ENCODE peak calls at places on chromosomes 11 and 22, in eight cellular contexts. One of them, this sample, is unnamed.

GRCh38 chr11:64234840-64235379 is 526 bp downstream of the VEGFB start:
- DNase-seq in HepG2: no peak
- DNase-seq in K562: no peak
- DNase-seq in GM23338: peak; percentile 70
- DNase-seq in HCT116: no peak
- DNase-seq in SK-N-SH: peak; percentile 79
- DNase-seq in GM12878: no peak
- DNase-seq in Panc1: no peak
- DNase-seq in this sample: no peak

GRCh38 chr22:37830093-37830842 is 7.1 kb downstream of the GALR3 start:
- DNase-seq in GM12878: no peak
- DNase-seq in K562: no peak
- DNase-seq in HepG2: no peak
- DNase-seq in SK-N-SH: no peak
- DNase-seq in Panc1: no peak
- DNase-seq in HCT116: no peak
- DNase-seq in GM23338: no peak
- DNase-seq in this sample: no peak

GRCh38 chr22:22712666-22713365 is 68.4 kb downstream of the GGTLC2 start:
- DNase-seq in GM12878: no peak
- DNase-seq in Panc1: no peak
- DNase-seq in GM23338: no peak
- DNase-seq in HCT116: no peak
- DNase-seq in HepG2: no peak
- DNase-seq in SK-N-SH: no peak
- DNase-seq in K562: no peak
- DNase-seq in this sample: no peak

GRCh38 chr11:19737575-19737974 is 24.9 kb downstream of the NAV2 start:
- DNase-seq in SK-N-SH: no peak
- DNase-seq in K562: no peak
- DNase-seq in GM23338: no peak
- DNase-seq in Panc1: no peak
- DNase-seq in HepG2: no peak
- DNase-seq in HCT116: no peak
- DNase-seq in GM12878: no peak
- DNase-seq in this sample: no peak

GRCh38 chr11:1041936-1042608 is 5.6 kb upstream of the MUC6 start:
- DNase-seq in SK-N-SH: peak; percentile 67
- DNase-seq in K562: peak; percentile 66
- DNase-seq in HepG2: peak; percentile 35
- DNase-seq in GM12878: no peak
- DNase-seq in GM23338: no peak
- DNase-seq in Panc1: no peak
- DNase-seq in HCT116: no peak
- DNase-seq in this sample: no peak

GRCh38 chr22:28894320-28894719 is 10.9 kb downstream of the ZNRF3 start:
- DNase-seq in K562: no peak
- DNase-seq in Panc1: no peak
- DNase-seq in HepG2: no peak
- DNase-seq in SK-N-SH: no peak
- DNase-seq in GM23338: no peak
- DNase-seq in GM12878: no peak
- DNase-seq in HCT116: no peak
- DNase-seq in this sample: peak; percentile 92

GRCh38 chr11:94738746-94739145 is 29.4 kb upstream of the AMOTL1 start:
- DNase-seq in GM23338: no peak
- DNase-seq in K562: no peak
- DNase-seq in Panc1: no peak
- DNase-seq in HepG2: no peak
- DNase-seq in SK-N-SH: no peak
- DNase-seq in GM12878: no peak
- DNase-seq in HCT116: no peak
- DNase-seq in this sample: no peak

GRCh38 chr11:67277231-67277961 is 11.1 kb downstream of the GRK2 start:
- DNase-seq in GM23338: peak; percentile 82
- DNase-seq in SK-N-SH: no peak
- DNase-seq in K562: peak; percentile 88
- DNase-seq in HCT116: no peak
- DNase-seq in Panc1: no peak
- DNase-seq in HepG2: no peak
- DNase-seq in GM12878: peak; percentile 66
- DNase-seq in this sample: peak; percentile 99

GRCh38 chr11:66188580-66188979 is 79.9 kb upstream of the RAB1B start:
- DNase-seq in GM23338: no peak
- DNase-seq in Panc1: no peak
- DNase-seq in SK-N-SH: no peak
- DNase-seq in K562: peak; percentile 29
- DNase-seq in GM12878: no peak
- DNase-seq in HepG2: no peak
- DNase-seq in HCT116: no peak
- DNase-seq in this sample: no peak

GRCh38 chr11:44133335-44133946 is 38.0 kb downstream of the EXT2 start:
- DNase-seq in GM23338: peak; percentile 75
- DNase-seq in HepG2: peak; percentile 17
- DNase-seq in SK-N-SH: peak; percentile 43
- DNase-seq in Panc1: no peak
- DNase-seq in K562: peak; percentile 34
- DNase-seq in HCT116: no peak
- DNase-seq in GM12878: no peak
- DNase-seq in this sample: no peak

GRCh38 chr11:41382927-41383326 is 76.5 kb downstream of the LRRC4C start:
- DNase-seq in GM23338: peak; percentile 21
- DNase-seq in K562: no peak
- DNase-seq in HCT116: no peak
- DNase-seq in GM12878: no peak
- DNase-seq in SK-N-SH: no peak
- DNase-seq in Panc1: no peak
- DNase-seq in HepG2: no peak
- DNase-seq in this sample: no peak

GRCh38 chr22:48405741-48406140 is 1421.9 kb downstream of the BRD1 start:
- DNase-seq in HepG2: no peak
- DNase-seq in SK-N-SH: no peak
- DNase-seq in Panc1: no peak
- DNase-seq in HCT116: no peak
- DNase-seq in GM23338: no peak
- DNase-seq in GM12878: no peak
- DNase-seq in K562: no peak
- DNase-seq in this sample: no peak

GRCh38 chr11:119509969-119510401 is 87.0 kb upstream of the THY1 start:
- DNase-seq in HCT116: no peak
- DNase-seq in GM12878: peak; percentile 76
- DNase-seq in SK-N-SH: no peak
- DNase-seq in GM23338: no peak
- DNase-seq in Panc1: no peak
- DNase-seq in K562: no peak
- DNase-seq in HepG2: no peak
- DNase-seq in this sample: peak; percentile 36

GRCh38 chr11:76880956-76881355 is 20.2 kb downstream of the ACER3 start:
- DNase-seq in HCT116: no peak
- DNase-seq in Panc1: no peak
- DNase-seq in K562: no peak
- DNase-seq in SK-N-SH: no peak
- DNase-seq in HepG2: no peak
- DNase-seq in GM23338: no peak
- DNase-seq in GM12878: no peak
- DNase-seq in this sample: no peak

GRCh38 chr11:86035164-86035563 is 33.7 kb downstream of the PICALM start:
- DNase-seq in HepG2: no peak
- DNase-seq in GM23338: peak; percentile 27
- DNase-seq in K562: no peak
- DNase-seq in HCT116: no peak
- DNase-seq in SK-N-SH: no peak
- DNase-seq in Panc1: no peak
- DNase-seq in GM12878: no peak
- DNase-seq in this sample: no peak

GRCh38 chr11:95296165-95296564 is 65.2 kb upstream of the SESN3 start:
- DNase-seq in HepG2: no peak
- DNase-seq in Panc1: no peak
- DNase-seq in SK-N-SH: peak; percentile 3
- DNase-seq in K562: no peak
- DNase-seq in HCT116: no peak
- DNase-seq in GM23338: no peak
- DNase-seq in GM12878: no peak
- DNase-seq in this sample: no peak

GRCh38 chr11:13668957-13669521 is 571 bp downstream of the FAR1 start:
- DNase-seq in GM12878: no peak
- DNase-seq in HepG2: no peak
- DNase-seq in Panc1: no peak
- DNase-seq in HCT116: no peak
- DNase-seq in SK-N-SH: no peak
- DNase-seq in K562: peak; percentile 48
- DNase-seq in GM23338: peak; percentile 49
- DNase-seq in this sample: no peak

GRCh38 chr22:43346521-43346929 is 3.4 kb upstream of the SCUBE1 start:
- DNase-seq in GM23338: peak; percentile 85
- DNase-seq in K562: peak; percentile 62
- DNase-seq in HepG2: peak; percentile 30
- DNase-seq in HCT116: peak; percentile 42
- DNase-seq in GM12878: no peak
- DNase-seq in SK-N-SH: peak; percentile 73
- DNase-seq in Panc1: peak; percentile 5
- DNase-seq in this sample: no peak
- TF ChIP-seq REST in GM23338: no peak
- TF ChIP-seq REST in K562: no peak
- TF ChIP-seq REST in HepG2: no peak
- TF ChIP-seq REST in HCT116: no peak
- TF ChIP-seq REST in GM12878: no peak
- TF ChIP-seq REST in SK-N-SH: no peak
- TF ChIP-seq REST in Panc1: no peak
- TF ChIP-seq REST in this sample: no peak

GRCh38 chr22:50471962-50472361 is 2.9 kb downstream of the SBF1 start:
- DNase-seq in SK-N-SH: no peak
- DNase-seq in HepG2: no peak
- DNase-seq in HCT116: no peak
- DNase-seq in GM23338: no peak
- DNase-seq in Panc1: no peak
- DNase-seq in GM12878: no peak
- DNase-seq in K562: no peak
- DNase-seq in this sample: no peak
- TF ChIP-seq POLR2AphosphoS5 in SK-N-SH: no peak
- TF ChIP-seq POLR2AphosphoS5 in HepG2: no peak
- TF ChIP-seq POLR2AphosphoS5 in HCT116: no peak
- TF ChIP-seq POLR2AphosphoS5 in GM23338: no peak
- TF ChIP-seq POLR2AphosphoS5 in Panc1: no peak
- TF ChIP-seq POLR2AphosphoS5 in GM12878: no peak
- TF ChIP-seq POLR2AphosphoS5 in K562: no peak
- TF ChIP-seq POLR2AphosphoS5 in this sample: no peak

GRCh38 chr11:58618215-58618614 is 4.2 kb upstream of the CNTF start:
- DNase-seq in GM23338: peak; percentile 24
- DNase-seq in HepG2: peak; percentile 21
- DNase-seq in SK-N-SH: no peak
- DNase-seq in GM12878: no peak
- DNase-seq in Panc1: no peak
- DNase-seq in K562: no peak
- DNase-seq in HCT116: no peak
- DNase-seq in this sample: no peak

GRCh38 chr11:58622344-58622743 is at the start of gene CNTF:
- DNase-seq in HepG2: no peak
- DNase-seq in GM12878: no peak
- DNase-seq in SK-N-SH: no peak
- DNase-seq in Panc1: no peak
- DNase-seq in GM23338: no peak
- DNase-seq in K562: no peak
- DNase-seq in HCT116: no peak
- DNase-seq in this sample: no peak

GRCh38 chr11:58625826-58626460 is 3.5 kb downstream of the CNTF start:
- DNase-seq in GM12878: no peak
- DNase-seq in GM23338: no peak
- DNase-seq in HepG2: no peak
- DNase-seq in K562: no peak
- DNase-seq in HCT116: no peak
- DNase-seq in Panc1: no peak
- DNase-seq in SK-N-SH: no peak
- DNase-seq in this sample: no peak

GRCh38 chr11:58625086-58625485 is 2.6 kb downstream of the CNTF start:
- DNase-seq in K562: no peak
- DNase-seq in Panc1: no peak
- DNase-seq in HepG2: no peak
- DNase-seq in GM23338: no peak
- DNase-seq in SK-N-SH: no peak
- DNase-seq in HCT116: no peak
- DNase-seq in GM12878: no peak
- DNase-seq in this sample: no peak

GRCh38 chr11:58621586-58622262 is 741 bp upstream of the CNTF start:
- DNase-seq in GM23338: no peak
- DNase-seq in HepG2: no peak
- DNase-seq in K562: no peak
- DNase-seq in HCT116: no peak
- DNase-seq in GM12878: no peak
- DNase-seq in SK-N-SH: no peak
- DNase-seq in Panc1: no peak
- DNase-seq in this sample: no peak
- H3K27ac ChIP-seq in GM23338: no peak overlapping the region
- H3K27ac ChIP-seq in HepG2: no peak overlapping the region
- H3K27ac ChIP-seq in K562: no peak overlapping the region
- H3K27ac ChIP-seq in HCT116: no peak overlapping the region
- H3K27ac ChIP-seq in GM12878: peak overlapping the region; percentile 24
- H3K27ac ChIP-seq in SK-N-SH: no peak overlapping the region
- H3K27ac ChIP-seq in Panc1: no peak overlapping the region
- H3K27ac ChIP-seq in this sample: no peak overlapping the region

GRCh38 chr11:131767421-131767820 is 397.0 kb downstream of the NTM start:
- DNase-seq in GM12878: no peak
- DNase-seq in Panc1: no peak
- DNase-seq in HepG2: no peak
- DNase-seq in SK-N-SH: no peak
- DNase-seq in K562: no peak
- DNase-seq in GM23338: no peak
- DNase-seq in HCT116: no peak
- DNase-seq in this sample: no peak
- TF ChIP-seq REST in GM12878: no peak
- TF ChIP-seq REST in Panc1: no peak
- TF ChIP-seq REST in HepG2: no peak
- TF ChIP-seq REST in SK-N-SH: no peak
- TF ChIP-seq REST in K562: no peak
- TF ChIP-seq REST in GM23338: no peak
- TF ChIP-seq REST in HCT116: no peak
- TF ChIP-seq REST in this sample: no peak

GRCh38 chr22:49512471-49512870 is 315.2 kb downstream of the BRD1 start:
- DNase-seq in K562: no peak
- DNase-seq in Panc1: no peak
- DNase-seq in GM12878: no peak
- DNase-seq in HepG2: no peak
- DNase-seq in SK-N-SH: no peak
- DNase-seq in GM23338: no peak
- DNase-seq in HCT116: no peak
- DNase-seq in this sample: no peak
- TF ChIP-seq POLR2AphosphoS5 in K562: no peak
- TF ChIP-seq POLR2AphosphoS5 in Panc1: no peak
- TF ChIP-seq POLR2AphosphoS5 in GM12878: no peak
- TF ChIP-seq POLR2AphosphoS5 in HepG2: no peak
- TF ChIP-seq POLR2AphosphoS5 in SK-N-SH: no peak
- TF ChIP-seq POLR2AphosphoS5 in GM23338: no peak
- TF ChIP-seq POLR2AphosphoS5 in HCT116: no peak
- TF ChIP-seq POLR2AphosphoS5 in this sample: no peak

GRCh38 chr11:91299980-91300379 is 924.6 kb upstream of the FAT3 start:
- DNase-seq in K562: no peak
- DNase-seq in GM12878: peak; percentile 19
- DNase-seq in HCT116: no peak
- DNase-seq in Panc1: no peak
- DNase-seq in GM23338: no peak
- DNase-seq in HepG2: no peak
- DNase-seq in SK-N-SH: no peak
- DNase-seq in this sample: no peak
- H3K27ac ChIP-seq in K562: no peak overlapping the region
- H3K27ac ChIP-seq in GM12878: no peak overlapping the region
- H3K27ac ChIP-seq in HCT116: no peak overlapping the region
- H3K27ac ChIP-seq in Panc1: no peak overlapping the region
- H3K27ac ChIP-seq in GM23338: no peak overlapping the region
- H3K27ac ChIP-seq in HepG2: no peak overlapping the region
- H3K27ac ChIP-seq in SK-N-SH: no peak overlapping the region
- H3K27ac ChIP-seq in this sample: no peak overlapping the region